ENCODE peak calls at places on chromosomes 2 and 18, in eight cellular contexts. R is right lobe of liver, C is heart right ventricle, Q is fibroblast of pulmonary artery, W is neural crest cell, V is mucosa of descending colon, U is PC-3, N is left ventricle myocardium inferior. Y is an unnamed sample.

GRCh38 chr2:144183744-144184143 is 336.2 kb downstream of the ZEB2 start:
- DNase-seq in R (no peak), C (no peak), Q (no peak), W (no peak), V (peak), U (no peak), N (no peak), Y (peak)

GRCh38 chr2:25252291-25253152 is 84.1 kb upstream of the POMC start:
- DNase-seq in R (peak), C (peak), Q (peak), W (peak), V (peak), U (peak), N (peak), Y (peak)

GRCh38 chr18:24018299-24018910 is 3.9 kb downstream of the TTC39C start:
- DNase-seq in R (no peak), C (no peak), Q (no peak), W (no peak), V (no peak), U (no peak), N (no peak), Y (no peak)

GRCh38 chr2:201072201-201072530 is 365 bp downstream of the NDUFB3 start:
- DNase-seq in R (no peak), C (no peak), Q (no peak), W (no peak), V (no peak), U (no peak), N (no peak), Y (no peak)

GRCh38 chr18:35215026-35215425 is 25.8 kb upstream of the ZNF397 start:
- DNase-seq in R (no peak), C (no peak), Q (no peak), W (no peak), V (no peak), U (no peak), N (no peak), Y (no peak)

GRCh38 chr2:207939342-207940108 is 85.8 kb downstream of the PLEKHM3 start:
- DNase-seq in R (no peak), C (no peak), Q (no peak), W (no peak), V (peak), U (peak), N (no peak), Y (no peak)

GRCh38 chr2:69559696-69560482 is 83.7 kb downstream of the AAK1 start:
- DNase-seq in R (no peak), C (no peak), Q (peak), W (no peak), V (peak), U (peak), N (no peak), Y (peak)

GRCh38 chr2:74188018-74188601 is 9.4 kb upstream of the MOB1A start:
- DNase-seq in R (no peak), C (peak), Q (peak), W (no peak), V (no peak), U (peak), N (no peak), Y (no peak)

GRCh38 chr2:101150306-101151140 is 659 bp downstream of the TBC1D8 start:
- DNase-seq in R (peak), C (peak), Q (no peak), W (peak), V (peak), U (peak), N (peak), Y (peak)

GRCh38 chr2:85680707-85681353 is 12.8 kb upstream of the SFTPB start:
- DNase-seq in R (no peak), C (no peak), Q (no peak), W (no peak), V (no peak), U (peak), N (no peak), Y (no peak)

GRCh38 chr2:218885981-218886447 is 5.4 kb downstream of the WNT10A start:
- DNase-seq in R (no peak), C (no peak), Q (no peak), W (no peak), V (no peak), U (no peak), N (no peak), Y (peak)

GRCh38 chr18:27223570-27224340 is 38.6 kb upstream of the CHST9 start:
- DNase-seq in R (no peak), C (no peak), Q (no peak), W (peak), V (no peak), U (no peak), N (no peak), Y (no peak)

GRCh38 chr2:227378371-227378782 is 729 bp downstream of the TM4SF20 start:
- DNase-seq in R (no peak), C (no peak), Q (no peak), W (no peak), V (no peak), U (no peak), N (no peak), Y (no peak)

GRCh38 chr2:45232824-45233223 is 223.6 kb upstream of the SIX2 start:
- DNase-seq in R (no peak), C (no peak), Q (peak), W (no peak), V (no peak), U (no peak), N (no peak), Y (no peak)

GRCh38 chr2:96703021-96703751 is 36.7 kb downstream of the LMAN2L start:
- DNase-seq in R (no peak), C (no peak), Q (no peak), W (no peak), V (no peak), U (no peak), N (no peak), Y (no peak)

GRCh38 chr2:121809607-121810006 is 54.2 kb downstream of the TSN start:
- DNase-seq in R (peak), C (no peak), Q (no peak), W (no peak), V (no peak), U (no peak), N (no peak), Y (no peak)

GRCh38 chr2:12050381-12050780 is 303.9 kb downstream of the LPIN1 start:
- DNase-seq in R (no peak), C (peak), Q (no peak), W (no peak), V (no peak), U (peak), N (no peak), Y (no peak)

GRCh38 chr2:69483696-69484095 is 46.5 kb upstream of the NFU1 start:
- DNase-seq in R (no peak), C (no peak), Q (no peak), W (no peak), V (peak), U (peak), N (no peak), Y (no peak)

GRCh38 chr2:54271236-54271635 is 15.2 kb upstream of the TSPYL6 start:
- DNase-seq in R (no peak), C (no peak), Q (no peak), W (no peak), V (no peak), U (no peak), N (no peak), Y (no peak)

GRCh38 chr2:140276661-140277060 is 1496.5 kb upstream of the NXPH2 start:
- DNase-seq in R (no peak), C (no peak), Q (no peak), W (no peak), V (no peak), U (no peak), N (no peak), Y (no peak)

GRCh38 chr18:42471886-42472285 is 516.9 kb downstream of the PIK3C3 start:
- DNase-seq in R (no peak), C (no peak), Q (no peak), W (no peak), V (no peak), U (no peak), N (no peak), Y (no peak)

GRCh38 chr2:237923507-237924163 is 43.2 kb upstream of the UBE2F start:
- DNase-seq in R (peak), C (peak), Q (peak), W (peak), V (peak), U (no peak), N (peak), Y (peak)

GRCh38 chr2:128438586-128438985 is 119.9 kb upstream of the HS6ST1 start:
- DNase-seq in R (peak), C (no peak), Q (no peak), W (no peak), V (no peak), U (no peak), N (no peak), Y (no peak)

GRCh38 chr2:5187283-5187682 is 504.9 kb upstream of the SOX11 start:
- DNase-seq in R (no peak), C (no peak), Q (no peak), W (no peak), V (no peak), U (peak), N (no peak), Y (no peak)

GRCh38 chr2:160429248-160430000 is 64.2 kb downstream of the RBMS1 start:
- DNase-seq in R (no peak), C (no peak), Q (peak), W (no peak), V (no peak), U (peak), N (no peak), Y (no peak)

GRCh38 chr2:70828914-70829824 is 6.4 kb downstream of the CD207 start:
- DNase-seq in R (no peak), C (peak), Q (peak), W (no peak), V (no peak), U (no peak), N (peak), Y (no peak)

GRCh38 chr18:11957636-11958035 is 23.7 kb upstream of the IMPA2 start:
- DNase-seq in R (no peak), C (no peak), Q (no peak), W (no peak), V (no peak), U (no peak), N (no peak), Y (no peak)

GRCh38 chr2:64329848-64330247 is 124.1 kb upstream of the LGALSL start:
- DNase-seq in R (no peak), C (peak), Q (peak), W (no peak), V (peak), U (no peak), N (peak), Y (no peak)

GRCh38 chr2:39913648-39914456 is 134.8 kb upstream of the THUMPD2 start:
- DNase-seq in R (no peak), C (peak), Q (peak), W (no peak), V (peak), U (peak), N (no peak), Y (peak)

GRCh38 chr18:22637787-22638186 is 220.1 kb upstream of the CTAGE1 start:
- DNase-seq in R (no peak), C (no peak), Q (peak), W (no peak), V (no peak), U (peak), N (no peak), Y (no peak)

GRCh38 chr2:83081835-83082522 is 1377.1 kb downstream of the SUCLG1 start:
- DNase-seq in R (no peak), C (peak), Q (peak), W (no peak), V (peak), U (peak), N (no peak), Y (no peak)

GRCh38 chr18:35386600-35387366 is 9.6 kb upstream of the ZNF396 start:
- DNase-seq in R (peak), C (peak), Q (peak), W (peak), V (peak), U (peak), N (peak), Y (peak)

GRCh38 chr18:27843783-27844415 is 333.0 kb downstream of the CDH2 start:
- DNase-seq in R (no peak), C (no peak), Q (peak), W (no peak), V (no peak), U (peak), N (no peak), Y (no peak)

GRCh38 chr18:11950824-11951223 is 30.5 kb upstream of the IMPA2 start:
- DNase-seq in R (no peak), C (no peak), Q (no peak), W (no peak), V (no peak), U (no peak), N (no peak), Y (no peak)

GRCh38 chr18:5031216-5031615 is 165.8 kb downstream of the AKAIN1 start:
- DNase-seq in R (no peak), C (no peak), Q (no peak), W (no peak), V (no peak), U (no peak), N (no peak), Y (no peak)

GRCh38 chr2:59752512-59752911 is 800.9 kb downstream of the BCL11A start:
- DNase-seq in R (no peak), C (no peak), Q (no peak), W (no peak), V (no peak), U (no peak), N (no peak), Y (no peak)

GRCh38 chr2:59756145-59756544 is 797.3 kb downstream of the BCL11A start:
- DNase-seq in R (no peak), C (no peak), Q (no peak), W (no peak), V (no peak), U (no peak), N (no peak), Y (no peak)

DNA sequence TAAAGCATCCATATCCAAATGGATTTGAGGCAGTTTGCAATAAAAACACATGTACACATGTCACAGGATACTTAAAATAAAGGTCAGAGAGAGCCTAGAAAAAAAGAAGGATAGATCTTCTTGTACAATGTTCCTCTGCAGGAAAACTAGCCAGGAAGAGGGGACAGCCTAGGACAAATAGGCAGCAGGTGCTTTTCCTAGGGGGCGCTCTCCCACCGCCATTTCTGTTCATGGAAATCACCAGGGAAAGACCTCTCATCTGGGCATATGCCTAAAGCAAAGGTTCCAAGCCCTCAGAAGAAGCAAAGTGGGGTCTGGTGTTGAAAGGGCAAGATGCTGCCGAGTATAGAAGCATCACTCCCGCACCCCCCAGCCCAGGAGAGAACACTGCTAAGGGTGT is 799.1 kb downstream of the BCL11A start:
- DNase-seq in R (no peak), C (no peak), Q (no peak), W (no peak), V (peak), U (no peak), N (no peak), Y (no peak)
- TF ChIP-seq CTCF in R (no peak), C (peak), Q (no peak), W (no peak), V (no peak), U (peak), N (peak), Y (peak)

DNA sequence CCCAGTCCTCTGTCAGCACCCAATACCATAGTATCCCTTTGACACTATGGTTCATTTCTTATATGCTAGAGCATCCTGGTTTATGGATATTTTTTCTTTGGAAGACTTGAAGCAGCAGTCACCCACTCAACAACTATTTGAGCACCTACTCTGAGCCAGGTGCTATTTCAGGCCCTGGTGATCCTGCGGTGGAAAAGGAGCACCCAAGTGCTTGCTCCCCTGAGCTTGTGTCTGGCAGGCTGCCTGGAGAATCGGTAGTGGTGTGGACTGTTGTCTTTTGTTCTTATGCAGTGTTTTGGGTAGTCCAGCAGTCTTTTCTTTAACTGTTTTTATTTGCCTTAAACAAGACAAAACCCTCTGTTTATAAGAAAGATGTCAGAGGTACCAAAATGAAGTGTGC is 28.9 kb downstream of the NCK2 start:
- DNase-seq in R (no peak), C (peak), Q (no peak), W (no peak), V (no peak), U (no peak), N (no peak), Y (no peak)
- TF ChIP-seq CTCF in R (no peak), C (no peak), Q (no peak), W (no peak), V (no peak), U (no peak), N (no peak), Y (no peak)

DNA sequence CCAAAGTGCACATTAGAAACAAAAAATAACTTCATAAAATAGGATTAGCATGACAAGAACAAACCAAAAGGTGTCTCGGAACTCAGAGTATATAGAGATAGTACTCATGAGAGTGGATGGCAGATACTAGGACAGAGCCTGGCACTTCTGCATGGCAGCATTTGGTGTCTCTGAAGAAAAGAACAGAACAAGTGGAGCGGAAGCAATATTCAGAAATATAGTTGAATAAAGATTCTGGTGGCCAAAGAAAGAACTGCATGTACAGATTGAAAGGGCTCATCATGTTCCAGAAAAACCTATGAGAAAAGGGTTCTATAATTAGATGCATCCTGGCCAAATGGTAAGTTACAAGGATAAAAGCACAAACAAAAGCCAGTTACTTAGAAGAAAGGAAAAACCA is 90.9 kb downstream of the CCDC138 start:
- DNase-seq in R (no peak), C (no peak), Q (no peak), W (no peak), V (no peak), U (no peak), N (no peak), Y (no peak)
- TF ChIP-seq CTCF in R (no peak), C (no peak), Q (no peak), W (no peak), V (no peak), U (peak), N (peak), Y (no peak)

DNA sequence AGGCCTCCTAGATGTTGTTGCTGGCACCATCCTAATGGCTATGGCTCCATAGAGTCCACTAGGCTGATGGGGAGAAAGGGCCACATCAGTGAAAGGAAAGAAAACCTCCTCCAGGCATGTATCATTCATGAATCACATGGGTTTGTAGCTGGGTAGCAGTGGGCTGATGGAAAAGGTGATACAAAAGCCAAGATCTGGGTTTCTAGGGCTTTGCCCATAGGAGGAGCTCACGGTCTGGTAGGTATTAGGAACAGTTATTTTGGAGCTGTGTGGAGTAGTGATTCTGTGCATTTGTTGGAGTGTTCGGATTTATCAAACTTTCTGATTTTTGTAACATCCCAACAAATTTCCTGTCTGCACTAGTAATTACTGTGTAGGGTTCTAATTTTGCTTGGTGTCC is 259.2 kb downstream of the SLC4A3 start:
- DNase-seq in R (no peak), C (no peak), Q (no peak), W (no peak), V (no peak), U (peak), N (no peak), Y (no peak)
- TF ChIP-seq CTCF in R (no peak), C (no peak), Q (no peak), W (peak), V (no peak), U (peak), N (no peak), Y (no peak)

DNA sequence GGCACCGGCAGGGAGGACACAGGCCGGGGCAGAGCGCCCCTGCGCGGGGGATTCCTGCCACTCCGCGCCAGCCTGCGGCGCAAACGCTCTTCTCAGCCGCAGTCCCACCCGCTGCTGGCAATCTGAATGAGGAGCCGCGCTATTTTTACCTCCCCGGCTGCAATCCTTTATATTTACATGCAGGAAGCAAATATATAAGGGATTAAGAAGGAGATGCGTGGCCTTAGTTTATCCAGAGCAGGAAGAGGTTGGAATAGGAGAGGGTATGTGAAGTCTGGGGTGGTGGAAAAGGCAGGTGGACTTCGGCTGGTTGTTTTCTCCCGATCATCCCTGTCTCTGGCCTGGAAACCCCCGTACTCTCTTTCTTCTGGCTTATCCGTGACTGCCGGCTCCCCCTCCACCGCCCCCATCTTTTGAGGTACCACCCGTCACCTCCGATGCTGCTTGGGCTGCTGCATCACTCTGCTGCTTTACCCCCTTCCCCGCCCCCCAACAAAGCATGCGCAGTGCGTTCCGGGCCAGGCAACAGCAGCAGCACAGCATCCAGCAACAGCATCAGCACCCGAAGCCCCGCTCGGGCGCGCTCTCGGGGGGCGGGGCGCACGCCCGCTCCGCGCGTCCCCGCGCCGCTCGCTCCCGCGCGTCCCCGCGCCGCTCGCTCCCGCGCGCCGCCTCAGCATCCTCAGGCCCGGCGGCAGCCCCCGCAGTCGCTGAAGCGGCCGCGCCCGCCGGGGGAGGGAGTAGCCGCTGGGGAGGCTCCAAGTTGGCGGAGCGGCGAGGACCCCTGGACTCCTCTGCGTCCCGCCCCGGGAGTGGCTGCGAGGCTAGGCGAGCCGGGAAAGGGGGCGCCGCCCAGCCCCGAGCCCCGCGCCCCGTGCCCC is at the start of gene ADAM23:
- DNase-seq in R (no peak), C (peak), Q (peak), W (peak), V (no peak), U (peak), N (peak), Y (peak)
- TF ChIP-seq CTCF in R (no peak), C (peak), Q (no peak), W (peak), V (no peak), U (no peak), N (peak), Y (no peak)